ENCODE peak calls at places on chromosomes 5 and 9, in nine cellular contexts. O, X, W, C, J, L, Z, B and N are unnamed samples.

GRCh38 chr5:961711-962240 is 46.8 kb upstream of the NKD2 start:
- DNase-seq in O (no peak), X (no peak), W (no peak), C (no peak), J (no peak), L (no peak), Z (no peak), B (no peak), N (no peak)

GRCh38 chr5:43389679-43390329 is 22.4 kb downstream of the CCL28 start:
- DNase-seq in O (peak; percentile 96), X (peak; percentile 97), W (peak; percentile 10), C (peak; percentile 94), J (no peak), L (no peak), Z (peak; percentile 53), B (no peak), N (peak; percentile 87)

GRCh38 chr9:3271581-3271980 is 254.2 kb downstream of the RFX3 start:
- DNase-seq in O (no peak), X (no peak), W (no peak), C (no peak), J (no peak), L (no peak), Z (no peak), B (no peak), N (no peak)

GRCh38 chr9:82057805-82058204 is 69.2 kb downstream of the SPATA31D1 start:
- DNase-seq in O (no peak), X (no peak), W (no peak), C (no peak), J (no peak), L (no peak), Z (no peak), B (no peak), N (no peak)

GRCh38 chr5:97874491-97874890 is 691.4 kb upstream of the RIOK2 start:
- DNase-seq in O (no peak), X (no peak), W (no peak), C (no peak), J (no peak), L (no peak), Z (no peak), B (no peak), N (no peak)

GRCh38 chr9:77915744-77916143 is 115.9 kb downstream of the GNAQ start:
- DNase-seq in O (no peak), X (no peak), W (no peak), C (no peak), J (no peak), L (no peak), Z (no peak), B (no peak), N (no peak)

GRCh38 chr5:74684900-74685851 is at the start of gene HEXB:
- DNase-seq in O (peak; percentile 67), X (peak; percentile 76), W (peak; percentile 67), C (peak; percentile 65), J (peak; percentile 88), L (peak; percentile 76), Z (peak; percentile 93), B (peak; percentile 87), N (peak; percentile 73)

GRCh38 chr9:92146610-92147009 is 31.4 kb upstream of the SPTLC1 start:
- DNase-seq in O (peak; percentile 48), X (peak; percentile 39), W (no peak), C (peak; percentile 64), J (no peak), L (no peak), Z (no peak), B (no peak), N (no peak)

GRCh38 chr9:106203832-106204516 is 509.6 kb downstream of the TMEM38B start:
- DNase-seq in O (no peak), X (no peak), W (no peak), C (no peak), J (no peak), L (no peak), Z (no peak), B (no peak), N (no peak)

GRCh38 chr9:38416461-38416860 is 7.8 kb downstream of the IGFBPL1 start:
- DNase-seq in O (no peak), X (no peak), W (no peak), C (no peak), J (no peak), L (no peak), Z (no peak), B (no peak), N (no peak)

GRCh38 chr5:89451263-89451662 is 568.3 kb upstream of the MEF2C start:
- DNase-seq in O (no peak), X (no peak), W (no peak), C (no peak), J (no peak), L (no peak), Z (no peak), B (no peak), N (no peak)

GRCh38 chr5:112583166-112583565 is 154.5 kb upstream of the APC start:
- DNase-seq in O (no peak), X (no peak), W (no peak), C (no peak), J (no peak), L (no peak), Z (no peak), B (no peak), N (no peak)

GRCh38 chr9:95776131-95776530 is 99.4 kb upstream of the ERCC6L2 start:
- DNase-seq in O (no peak), X (no peak), W (no peak), C (no peak), J (no peak), L (no peak), Z (no peak), B (no peak), N (no peak)

GRCh38 chr5:96330532-96331140 is 102.4 kb downstream of the PCSK1 start:
- DNase-seq in O (no peak), X (no peak), W (no peak), C (no peak), J (no peak), L (no peak), Z (no peak), B (no peak), N (no peak)

GRCh38 chr5:81078930-81079329 is 118.8 kb downstream of the RASGRF2 start:
- DNase-seq in O (no peak), X (no peak), W (no peak), C (no peak), J (no peak), L (no peak), Z (no peak), B (no peak), N (peak; percentile 3)

GRCh38 chr5:1402611-1403255 is 42.5 kb downstream of the SLC6A3 start:
- DNase-seq in O (no peak), X (no peak), W (no peak), C (no peak), J (no peak), L (no peak), Z (no peak), B (no peak), N (no peak)

GRCh38 chr5:93579561-93580386 is 1.2 kb downstream of the NR2F1-AS1 start:
- DNase-seq in O (no peak), X (peak; percentile 63), W (no peak), C (peak; percentile 49), J (no peak), L (no peak), Z (peak; percentile 41), B (no peak), N (no peak)

GRCh38 chr9:121269888-121270254 is 1.9 kb downstream of the GSN start:
- DNase-seq in O (no peak), X (no peak), W (no peak), C (no peak), J (no peak), L (no peak), Z (no peak), B (no peak), N (no peak)

GRCh38 chr9:136244116-136244775 is 1.4 kb downstream of the QSOX2 start:
- DNase-seq in O (peak; percentile 38), X (peak; percentile 73), W (peak; percentile 38), C (no peak), J (no peak), L (peak; percentile 43), Z (no peak), B (no peak), N (peak; percentile 93)

GRCh38 chr5:1020461-1020961 is 11.9 kb downstream of the NKD2 start:
- DNase-seq in O (no peak), X (no peak), W (no peak), C (no peak), J (no peak), L (no peak), Z (peak; percentile 8), B (peak; percentile 1), N (no peak)